ENCODE peak calls at places on chromosomes 7 and 10, in ten cellular contexts. One of them, this sample, is unnamed.

GRCh38 chr7:100102950-100103840 is 1.8 kb downstream of the AP4M1 start:
- DNase-seq in H9: no peak
- DNase-seq in heart right ventricle: no peak
- DNase-seq in GM12865: no peak
- DNase-seq in nephron progenitor cell: no peak
- DNase-seq in HCT116: no peak
- DNase-seq in DND-41: no peak
- DNase-seq in suprapubic skin: no peak
- DNase-seq in pancreas: no peak
- DNase-seq in A549: no peak
- DNase-seq in this sample: no peak

GRCh38 chr10:88926484-88927249 is 25.9 kb downstream of the ACTA2 start:
- DNase-seq in H9: no peak
- DNase-seq in heart right ventricle: peak; percentile 32
- DNase-seq in GM12865: no peak
- DNase-seq in nephron progenitor cell: no peak
- DNase-seq in HCT116: no peak
- DNase-seq in DND-41: no peak
- DNase-seq in suprapubic skin: no peak
- DNase-seq in pancreas: no peak
- DNase-seq in A549: no peak
- DNase-seq in this sample: peak; percentile 76

GRCh38 chr10:7541137-7542087 is 125.4 kb downstream of the ITIH5 start:
- DNase-seq in H9: peak; percentile 77
- DNase-seq in heart right ventricle: peak; percentile 75
- DNase-seq in GM12865: no peak
- DNase-seq in nephron progenitor cell: peak; percentile 40
- DNase-seq in HCT116: no peak
- DNase-seq in DND-41: no peak
- DNase-seq in suprapubic skin: peak; percentile 77
- DNase-seq in pancreas: peak; percentile 67
- DNase-seq in A549: peak; percentile 12
- DNase-seq in this sample: no peak

GRCh38 chr10:112957589-112958202 is 7.6 kb downstream of the TCF7L2 start:
- DNase-seq in H9: no peak
- DNase-seq in heart right ventricle: no peak
- DNase-seq in GM12865: no peak
- DNase-seq in nephron progenitor cell: no peak
- DNase-seq in HCT116: no peak
- DNase-seq in DND-41: no peak
- DNase-seq in suprapubic skin: no peak
- DNase-seq in pancreas: no peak
- DNase-seq in A549: no peak
- DNase-seq in this sample: no peak

GRCh38 chr7:116258734-116259133 is 48.4 kb downstream of the TES start:
- DNase-seq in H9: no peak
- DNase-seq in heart right ventricle: peak; percentile 26
- DNase-seq in GM12865: peak; percentile 70
- DNase-seq in nephron progenitor cell: peak; percentile 16
- DNase-seq in HCT116: peak; percentile 48
- DNase-seq in DND-41: peak; percentile 34
- DNase-seq in suprapubic skin: no peak
- DNase-seq in pancreas: peak; percentile 30
- DNase-seq in A549: peak; percentile 80
- DNase-seq in this sample: peak; percentile 71

GRCh38 chr7:100888988-100889760 is at the start of gene UFSP1:
- DNase-seq in H9: peak; percentile 43
- DNase-seq in heart right ventricle: no peak
- DNase-seq in GM12865: no peak
- DNase-seq in nephron progenitor cell: peak; percentile 76
- DNase-seq in HCT116: peak; percentile 21
- DNase-seq in DND-41: peak; percentile 32
- DNase-seq in suprapubic skin: no peak
- DNase-seq in pancreas: no peak
- DNase-seq in A549: no peak
- DNase-seq in this sample: no peak

GRCh38 chr10:56349611-56350010 is 11.4 kb downstream of the ZWINT start:
- DNase-seq in H9: no peak
- DNase-seq in heart right ventricle: no peak
- DNase-seq in GM12865: no peak
- DNase-seq in nephron progenitor cell: no peak
- DNase-seq in HCT116: no peak
- DNase-seq in DND-41: no peak
- DNase-seq in suprapubic skin: no peak
- DNase-seq in pancreas: no peak
- DNase-seq in A549: no peak
- DNase-seq in this sample: no peak

GRCh38 chr7:3670898-3671297 is 369.8 kb downstream of the SDK1 start:
- DNase-seq in H9: no peak
- DNase-seq in heart right ventricle: no peak
- DNase-seq in GM12865: no peak
- DNase-seq in nephron progenitor cell: no peak
- DNase-seq in HCT116: no peak
- DNase-seq in DND-41: no peak
- DNase-seq in suprapubic skin: no peak
- DNase-seq in pancreas: no peak
- DNase-seq in A549: no peak
- DNase-seq in this sample: no peak

GRCh38 chr7:20329389-20330175 is 1.1 kb upstream of the ITGB8 start:
- DNase-seq in H9: peak; percentile 80
- DNase-seq in heart right ventricle: peak; percentile 56
- DNase-seq in GM12865: peak; percentile 76
- DNase-seq in nephron progenitor cell: peak; percentile 60
- DNase-seq in HCT116: peak; percentile 83
- DNase-seq in DND-41: no peak
- DNase-seq in suprapubic skin: no peak
- DNase-seq in pancreas: peak; percentile 74
- DNase-seq in A549: peak; percentile 82
- DNase-seq in this sample: peak; percentile 92
- TF ChIP-seq CTCF in H9: peak; percentile 50
- TF ChIP-seq CTCF in heart right ventricle: peak; percentile 35
- TF ChIP-seq CTCF in GM12865: no peak
- TF ChIP-seq CTCF in nephron progenitor cell: peak; percentile 36
- TF ChIP-seq CTCF in HCT116: no peak
- TF ChIP-seq CTCF in DND-41: no peak
- TF ChIP-seq CTCF in suprapubic skin: no peak
- TF ChIP-seq CTCF in pancreas: no peak
- TF ChIP-seq CTCF in A549: peak; percentile 18
- TF ChIP-seq CTCF in this sample: peak; percentile 11

DNA sequence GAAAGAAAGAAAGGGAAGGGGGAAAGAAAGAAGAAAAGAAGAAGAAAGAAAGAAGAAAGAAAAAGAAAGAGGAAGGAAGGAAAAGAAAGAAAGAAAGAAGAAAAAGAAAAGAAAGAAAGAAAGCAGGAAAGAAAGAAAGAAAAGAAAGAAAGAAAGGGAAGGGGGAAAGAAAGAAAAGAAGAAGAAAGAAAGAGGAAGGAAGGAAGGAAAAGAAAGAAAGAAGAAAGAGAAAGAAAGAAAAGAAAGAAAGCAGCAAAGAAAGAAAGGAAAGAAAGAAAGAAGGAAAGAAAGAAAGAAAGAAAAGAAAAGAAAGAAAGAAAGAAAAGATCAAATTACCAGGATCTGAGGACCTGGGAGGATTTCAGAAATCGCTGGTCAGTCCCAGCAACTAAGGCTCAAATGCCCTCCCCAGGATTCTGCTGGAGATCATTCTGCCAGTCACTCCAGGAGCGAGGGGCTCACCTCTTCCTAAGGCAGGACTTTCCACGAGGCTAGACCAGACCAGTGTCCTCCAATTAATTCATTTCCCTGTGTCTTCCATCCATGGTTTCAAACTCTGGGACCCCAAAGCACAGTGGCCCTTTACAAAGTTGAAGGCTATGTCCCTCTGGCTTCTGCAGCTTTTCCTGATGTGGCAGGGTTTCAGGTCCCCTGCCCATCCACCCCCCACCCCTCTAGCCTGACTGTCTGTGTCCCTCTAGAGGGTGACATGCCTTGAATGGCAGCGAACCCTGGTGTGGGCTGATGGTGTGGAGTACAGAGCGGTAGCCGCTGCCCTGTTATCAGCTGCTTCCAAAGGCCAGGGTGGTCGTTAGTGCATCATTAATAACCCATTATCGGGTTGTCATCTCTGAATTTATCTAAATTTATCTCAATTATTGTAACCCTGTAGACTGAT is 77.9 kb downstream of the PARP12 start:
- DNase-seq in H9: no peak
- DNase-seq in heart right ventricle: no peak
- DNase-seq in GM12865: no peak
- DNase-seq in nephron progenitor cell: no peak
- DNase-seq in HCT116: no peak
- DNase-seq in DND-41: no peak
- DNase-seq in suprapubic skin: no peak
- DNase-seq in pancreas: no peak
- DNase-seq in A549: no peak
- DNase-seq in this sample: no peak
- TF ChIP-seq CTCF in H9: no peak
- TF ChIP-seq CTCF in heart right ventricle: no peak
- TF ChIP-seq CTCF in GM12865: no peak
- TF ChIP-seq CTCF in nephron progenitor cell: no peak
- TF ChIP-seq CTCF in HCT116: no peak
- TF ChIP-seq CTCF in DND-41: no peak
- TF ChIP-seq CTCF in suprapubic skin: no peak
- TF ChIP-seq CTCF in pancreas: no peak
- TF ChIP-seq CTCF in A549: no peak
- TF ChIP-seq CTCF in this sample: no peak

GRCh38 chr10:109770000-109770399 is 153.3 kb downstream of the XPNPEP1 start:
- DNase-seq in H9: no peak
- DNase-seq in heart right ventricle: no peak
- DNase-seq in GM12865: no peak
- DNase-seq in nephron progenitor cell: no peak
- DNase-seq in HCT116: no peak
- DNase-seq in DND-41: no peak
- DNase-seq in suprapubic skin: no peak
- DNase-seq in pancreas: no peak
- DNase-seq in A549: no peak
- DNase-seq in this sample: no peak

GRCh38 chr10:109778993-109779392 is 144.3 kb downstream of the XPNPEP1 start:
- DNase-seq in H9: no peak
- DNase-seq in heart right ventricle: no peak
- DNase-seq in GM12865: no peak
- DNase-seq in nephron progenitor cell: no peak
- DNase-seq in HCT116: no peak
- DNase-seq in DND-41: no peak
- DNase-seq in suprapubic skin: no peak
- DNase-seq in pancreas: no peak
- DNase-seq in A549: no peak
- DNase-seq in this sample: no peak

GRCh38 chr10:109773288-109773687 is 150.0 kb downstream of the XPNPEP1 start:
- DNase-seq in H9: no peak
- DNase-seq in heart right ventricle: no peak
- DNase-seq in GM12865: peak; percentile 9
- DNase-seq in nephron progenitor cell: no peak
- DNase-seq in HCT116: no peak
- DNase-seq in DND-41: no peak
- DNase-seq in suprapubic skin: no peak
- DNase-seq in pancreas: no peak
- DNase-seq in A549: no peak
- DNase-seq in this sample: no peak

GRCh38 chr10:109773818-109774440 is 149.4 kb downstream of the XPNPEP1 start:
- DNase-seq in H9: no peak
- DNase-seq in heart right ventricle: no peak
- DNase-seq in GM12865: peak; percentile 34
- DNase-seq in nephron progenitor cell: no peak
- DNase-seq in HCT116: peak; percentile 16
- DNase-seq in DND-41: no peak
- DNase-seq in suprapubic skin: no peak
- DNase-seq in pancreas: no peak
- DNase-seq in A549: peak; percentile 21
- DNase-seq in this sample: peak; percentile 55
- TF ChIP-seq CTCF in H9: peak; percentile 87
- TF ChIP-seq CTCF in heart right ventricle: peak; percentile 51
- TF ChIP-seq CTCF in GM12865: peak; percentile 39
- TF ChIP-seq CTCF in nephron progenitor cell: peak; percentile 66
- TF ChIP-seq CTCF in HCT116: peak; percentile 26
- TF ChIP-seq CTCF in DND-41: peak; percentile 64
- TF ChIP-seq CTCF in suprapubic skin: peak; percentile 22
- TF ChIP-seq CTCF in pancreas: peak; percentile 24
- TF ChIP-seq CTCF in A549: peak; percentile 60
- TF ChIP-seq CTCF in this sample: peak; percentile 77

GRCh38 chr10:83988435-83988834 is 150.9 kb upstream of the GHITM start:
- DNase-seq in H9: no peak
- DNase-seq in heart right ventricle: no peak
- DNase-seq in GM12865: no peak
- DNase-seq in nephron progenitor cell: no peak
- DNase-seq in HCT116: no peak
- DNase-seq in DND-41: no peak
- DNase-seq in suprapubic skin: no peak
- DNase-seq in pancreas: no peak
- DNase-seq in A549: no peak
- DNase-seq in this sample: no peak

GRCh38 chr10:83995932-83996331 is 143.4 kb upstream of the GHITM start:
- DNase-seq in H9: no peak
- DNase-seq in heart right ventricle: no peak
- DNase-seq in GM12865: no peak
- DNase-seq in nephron progenitor cell: no peak
- DNase-seq in HCT116: no peak
- DNase-seq in DND-41: no peak
- DNase-seq in suprapubic skin: no peak
- DNase-seq in pancreas: no peak
- DNase-seq in A549: no peak
- DNase-seq in this sample: no peak

GRCh38 chr10:83990126-83990525 is 149.2 kb upstream of the GHITM start:
- DNase-seq in H9: no peak
- DNase-seq in heart right ventricle: no peak
- DNase-seq in GM12865: peak; percentile 75
- DNase-seq in nephron progenitor cell: no peak
- DNase-seq in HCT116: no peak
- DNase-seq in DND-41: no peak
- DNase-seq in suprapubic skin: no peak
- DNase-seq in pancreas: no peak
- DNase-seq in A549: no peak
- DNase-seq in this sample: no peak

GRCh38 chr10:83994351-83994750 is 145.0 kb upstream of the GHITM start:
- DNase-seq in H9: no peak
- DNase-seq in heart right ventricle: no peak
- DNase-seq in GM12865: no peak
- DNase-seq in nephron progenitor cell: no peak
- DNase-seq in HCT116: no peak
- DNase-seq in DND-41: no peak
- DNase-seq in suprapubic skin: no peak
- DNase-seq in pancreas: no peak
- DNase-seq in A549: no peak
- DNase-seq in this sample: no peak

DNA sequence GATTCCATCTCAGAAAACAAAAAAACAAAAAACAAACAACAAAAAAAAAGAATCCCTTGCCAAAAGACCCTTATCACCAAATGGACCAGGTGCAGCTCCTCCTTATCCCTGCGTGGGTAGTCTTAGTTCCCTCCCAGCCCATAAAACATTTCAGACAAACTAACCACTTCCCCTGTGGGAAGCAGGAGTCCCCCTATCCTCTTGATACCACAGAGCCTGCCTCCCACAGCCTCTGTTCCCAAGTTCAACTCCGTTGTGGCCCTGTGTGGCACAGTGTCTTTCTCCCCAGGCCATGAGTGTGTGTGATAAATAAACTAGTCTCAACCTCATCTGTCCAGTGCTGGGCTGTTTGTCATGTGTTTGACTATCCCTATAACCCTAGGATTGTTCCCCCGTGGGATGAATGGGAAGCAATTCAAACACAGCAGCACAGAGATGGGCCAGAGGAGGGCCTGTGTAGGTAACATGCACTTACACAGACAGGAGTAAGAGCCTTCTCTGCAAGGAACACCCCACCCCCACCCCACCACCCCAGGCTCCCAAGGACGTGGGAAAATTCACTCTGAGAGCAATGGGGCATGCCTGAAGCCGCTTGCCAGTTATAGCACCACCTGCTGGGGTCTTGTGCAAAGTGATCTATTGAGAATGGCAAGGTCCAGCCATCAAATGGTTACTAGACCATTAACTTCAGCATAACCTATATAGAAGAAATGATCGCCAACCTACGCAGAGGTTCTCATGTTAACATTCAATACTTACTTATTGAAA is 147.1 kb upstream of the GHITM start:
- DNase-seq in H9: peak; percentile 72
- DNase-seq in heart right ventricle: no peak
- DNase-seq in GM12865: peak; percentile 63
- DNase-seq in nephron progenitor cell: peak; percentile 59
- DNase-seq in HCT116: peak; percentile 35
- DNase-seq in DND-41: peak; percentile 24
- DNase-seq in suprapubic skin: no peak
- DNase-seq in pancreas: peak; percentile 35
- DNase-seq in A549: peak; percentile 36
- DNase-seq in this sample: peak; percentile 67
- TF ChIP-seq CTCF in H9: peak; percentile 70
- TF ChIP-seq CTCF in heart right ventricle: peak; percentile 27
- TF ChIP-seq CTCF in GM12865: peak; percentile 56
- TF ChIP-seq CTCF in nephron progenitor cell: peak; percentile 40
- TF ChIP-seq CTCF in HCT116: peak; percentile 9
- TF ChIP-seq CTCF in DND-41: peak; percentile 56
- TF ChIP-seq CTCF in suprapubic skin: no peak
- TF ChIP-seq CTCF in pancreas: no peak
- TF ChIP-seq CTCF in A549: no peak
- TF ChIP-seq CTCF in this sample: peak; percentile 13